ENCODE peak calls at places on chromosomes 13 and 19, in five cellular contexts. G, R, H, A and V are unnamed samples.

GRCh38 chr13:76764429-76764828 is 121.8 kb downstream of the KCTD12 start:
- DNase-seq in G (peak), R (peak), H (peak), A (no peak), V (no peak)

GRCh38 chr13:25217023-25217909 is 45.2 kb upstream of the AMER2 start:
- DNase-seq in G (no peak), R (peak), H (peak), A (peak), V (peak)

GRCh38 chr13:70579941-70580340 is 471.7 kb upstream of the KLHL1 start:
- DNase-seq in G (no peak), R (no peak), H (no peak), A (no peak), V (no peak)

GRCh38 chr19:42250666-42251531 is 4.0 kb downstream of the ERF start:
- DNase-seq in G (no peak), R (no peak), H (no peak), A (peak), V (peak)

GRCh38 chr19:14540741-14541525 is 11.5 kb downstream of the TECR start:
- DNase-seq in G (no peak), R (no peak), H (no peak), A (no peak), V (no peak)

GRCh38 chr19:41696402-41697197 is 8.5 kb upstream of the CEACAM7 start:
- DNase-seq in G (no peak), R (no peak), H (peak), A (no peak), V (no peak)

GRCh38 chr19:43620061-43621001 is 902 bp upstream of the ZNF428 start:
- DNase-seq in G (no peak), R (no peak), H (no peak), A (no peak), V (peak)

GRCh38 chr19:23698711-23699520 is 11.9 kb upstream of the ZNF675 start:
- DNase-seq in G (no peak), R (peak), H (peak), A (no peak), V (no peak)

GRCh38 chr19:40585677-40586422 is 9.2 kb downstream of the SHKBP1 start:
- DNase-seq in G (no peak), R (peak), H (peak), A (no peak), V (no peak)

GRCh38 chr19:51450730-51451307 is 7.4 kb downstream of the SIGLEC8 start:
- DNase-seq in G (no peak), R (no peak), H (no peak), A (no peak), V (no peak)